ENCODE peak calls at places on chromosome 4, in five cellular contexts. F is Panc1, P is HepG2, T is HCT116, O is GM12878. M is an unnamed sample.

GRCh38 chr4:40688446-40689095 is 58.9 kb upstream of the RBM47 start:
- ATAC-seq in F (no peak), P (no peak), T (no peak), O (no peak), M (no peak)

GRCh38 chr4:107896158-107896645 is 35.1 kb upstream of the CYP2U1 start:
- ATAC-seq in F (peak; percentile 95), P (peak; percentile 40), T (peak; percentile 98), O (no peak), M (peak; percentile 80)

GRCh38 chr4:152935661-152936445 is at the start of gene FHDC1:
- ATAC-seq in F (peak; percentile 75), P (peak; percentile 84), T (peak; percentile 88), O (peak; percentile 59), M (peak; percentile 22)

GRCh38 chr4:122577808-122578781 is 42.8 kb downstream of the IL21 start:
- ATAC-seq in F (peak; percentile 75), P (peak; percentile 88), T (peak; percentile 87), O (peak; percentile 97), M (no peak)

GRCh38 chr4:53461244-53461643 is 83.8 kb downstream of the FIP1L1 start:
- ATAC-seq in F (no peak), P (no peak), T (no peak), O (no peak), M (no peak)

GRCh38 chr4:166981847-166982246 is 252.4 kb downstream of the SPOCK3 start:
- ATAC-seq in F (no peak), P (peak; percentile 80), T (peak; percentile 63), O (no peak), M (no peak)

GRCh38 chr4:183173580-183174526 is 74.8 kb downstream of the WWC2 start:
- ATAC-seq in F (peak; percentile 65), P (no peak), T (no peak), O (no peak), M (no peak)

GRCh38 chr4:115950806-115951205 is 837.4 kb upstream of the NDST4 start:
- ATAC-seq in F (no peak), P (no peak), T (no peak), O (peak; percentile 46), M (no peak)

GRCh38 chr4:47817275-47817674 is 20.6 kb downstream of the CORIN start:
- ATAC-seq in F (no peak), P (peak; percentile 63), T (no peak), O (no peak), M (no peak)

GRCh38 chr4:16730522-16730921 is 167.9 kb downstream of the LDB2 start:
- ATAC-seq in F (no peak), P (no peak), T (no peak), O (no peak), M (no peak)

GRCh38 chr4:2390780-2391490 is 27.5 kb downstream of the ZFYVE28 start:
- ATAC-seq in F (no peak), P (no peak), T (no peak), O (no peak), M (no peak)

GRCh38 chr4:77043507-77044131 is 32.2 kb downstream of the CCNI start:
- ATAC-seq in F (no peak), P (peak; percentile 30), T (no peak), O (no peak), M (peak; percentile 86)

GRCh38 chr4:67483868-67484602 is 61.3 kb downstream of the CENPC start:
- ATAC-seq in F (no peak), P (no peak), T (no peak), O (no peak), M (no peak)

GRCh38 chr4:77178560-77178959 is 21.6 kb downstream of the CCNG2 start:
- ATAC-seq in F (no peak), P (no peak), T (no peak), O (no peak), M (no peak)

GRCh38 chr4:100933628-100934027 is 413.7 kb downstream of the PPP3CA start:
- ATAC-seq in F (no peak), P (no peak), T (no peak), O (no peak), M (no peak)

GRCh38 chr4:24657768-24658617 is 73.6 kb upstream of the DHX15 start:
- ATAC-seq in F (peak; percentile 90), P (peak; percentile 95), T (peak; percentile 82), O (peak; percentile 97), M (no peak)

GRCh38 chr4:2937146-2937857 is 25.9 kb downstream of the NOP14 start:
- ATAC-seq in F (peak; percentile 29), P (peak; percentile 66), T (peak; percentile 39), O (peak; percentile 23), M (no peak)

GRCh38 chr4:40193578-40193977 is 3.3 kb upstream of the RHOH start:
- ATAC-seq in F (no peak), P (no peak), T (no peak), O (peak; percentile 4), M (no peak)

GRCh38 chr4:7803992-7804758 is 135.5 kb downstream of the AFAP1 start:
- ATAC-seq in F (peak; percentile 46), P (peak; percentile 18), T (peak; percentile 83), O (peak; percentile 89), M (peak; percentile 44)
- TF ChIP-seq POLR2AphosphoS5 in F (no peak), P (no peak), T (no peak), O (no peak), M (peak; percentile 54)

GRCh38 chr4:98343640-98344039 is 82.5 kb downstream of the RAP1GDS1 start:
- ATAC-seq in F (no peak), P (no peak), T (no peak), O (no peak), M (no peak)

GRCh38 chr4:98338761-98339438 is 77.7 kb downstream of the RAP1GDS1 start:
- ATAC-seq in F (no peak), P (no peak), T (no peak), O (no peak), M (no peak)

GRCh38 chr4:98345838-98346237 is 84.7 kb downstream of the RAP1GDS1 start:
- ATAC-seq in F (no peak), P (no peak), T (no peak), O (no peak), M (no peak)

GRCh38 chr4:98341309-98341708 is 80.1 kb downstream of the RAP1GDS1 start:
- ATAC-seq in F (no peak), P (no peak), T (no peak), O (no peak), M (no peak)
- TF ChIP-seq CTCF in F (no peak), P (no peak), T (no peak), O (no peak), M (no peak)

DNA sequence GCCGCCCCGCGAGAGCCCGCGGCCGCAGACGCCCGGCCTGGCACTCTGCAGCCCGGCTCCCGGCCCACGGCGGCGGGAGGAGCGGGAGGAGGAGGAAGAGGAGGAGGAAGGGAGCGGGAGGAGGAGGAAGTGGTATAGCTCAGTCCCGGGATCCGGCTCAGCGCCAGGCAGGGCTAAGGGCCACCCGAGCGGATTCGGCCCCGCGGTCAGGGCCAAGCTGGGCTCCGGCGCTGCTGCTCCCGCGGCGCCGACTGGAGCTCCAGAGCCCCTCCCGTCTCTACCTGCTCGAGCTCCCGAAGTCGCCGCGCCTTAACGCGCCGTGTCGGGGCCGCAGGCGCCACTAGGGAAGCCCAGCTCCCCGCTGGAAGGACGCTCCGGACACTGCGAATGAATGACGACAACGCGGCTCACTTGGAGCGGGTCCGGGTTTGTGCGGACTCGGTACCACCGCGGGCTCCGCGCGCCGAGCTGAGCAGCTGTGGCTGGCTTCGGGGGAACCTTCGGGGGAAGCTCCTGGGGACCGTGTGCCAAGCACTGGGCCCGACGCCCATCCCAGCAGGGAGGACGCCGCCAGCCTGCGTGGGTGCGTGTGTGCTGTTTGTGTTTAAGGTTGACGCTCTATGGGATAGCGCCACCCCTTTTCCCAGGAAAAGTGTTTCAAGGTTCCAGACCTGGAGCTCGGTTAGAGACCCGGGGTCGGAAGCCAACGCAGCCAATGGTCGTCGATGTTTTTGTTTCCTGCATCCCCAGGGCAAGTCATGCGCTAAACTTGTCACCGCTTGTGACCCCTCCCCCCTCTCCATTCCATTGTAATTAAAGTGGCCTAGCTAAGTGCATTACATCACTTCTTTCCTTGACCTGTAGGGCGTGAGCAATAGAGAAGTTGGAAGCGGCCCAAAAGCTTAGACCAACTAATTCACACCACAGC is at the start of gene TBC1D9:
- ATAC-seq in F (peak; percentile 89), P (peak; percentile 80), T (peak; percentile 75), O (peak; percentile 62), M (peak; percentile 72)
- TF ChIP-seq POLR2AphosphoS5 in F (no peak), P (peak; percentile 45), T (peak; percentile 69), O (no peak), M (peak; percentile 53)

GRCh38 chr4:10974371-10974770 is 289.8 kb upstream of the CLNK start:
- ATAC-seq in F (no peak), P (no peak), T (no peak), O (no peak), M (no peak)
- TF ChIP-seq CTCF in F (no peak), P (no peak), T (no peak), O (no peak), M (no peak)

GRCh38 chr4:143308377-143308776 is 28.3 kb upstream of the GAB1 start:
- ATAC-seq in F (no peak), P (no peak), T (no peak), O (no peak), M (no peak)
- TF ChIP-seq POLR2AphosphoS5 in F (no peak), P (no peak), T (no peak), O (no peak), M (no peak)

GRCh38 chr4:186149872-186150271 is 41.5 kb upstream of the CYP4V2 start:
- ATAC-seq in F (no peak), P (peak; percentile 79), T (no peak), O (peak; percentile 68), M (peak; percentile 71)

GRCh38 chr4:186146443-186146842 is 41.9 kb downstream of the FAM149A start:
- ATAC-seq in F (no peak), P (no peak), T (no peak), O (no peak), M (no peak)

GRCh38 chr4:186148335-186148975 is 42.9 kb upstream of the CYP4V2 start:
- ATAC-seq in F (no peak), P (no peak), T (no peak), O (no peak), M (no peak)

GRCh38 chr4:186144596-186145569 is 40.4 kb downstream of the FAM149A start:
- ATAC-seq in F (peak; percentile 78), P (peak; percentile 80), T (peak; percentile 84), O (no peak), M (peak; percentile 84)

GRCh38 chr4:186144180-186144579 is 39.7 kb downstream of the FAM149A start:
- ATAC-seq in F (peak; percentile 76), P (peak; percentile 80), T (peak; percentile 3), O (no peak), M (peak; percentile 63)
- TF ChIP-seq CTCF in F (no peak), P (no peak), T (no peak), O (no peak), M (peak; percentile 24)